ENCODE peak calls at places on chromosome 6, in five cellular contexts. T, Y, F, A and G are unnamed samples.

GRCh38 chr6:134245041-134245440 is 72.9 kb downstream of the SGK1 start:
- DNase-seq in T (peak), Y (peak), F (no peak), A (no peak), G (peak)

GRCh38 chr6:131183427-131184095 is 48.3 kb downstream of the AKAP7 start:
- DNase-seq in T (no peak), Y (no peak), F (no peak), A (no peak), G (no peak)

GRCh38 chr6:11802886-11803595 is 24.4 kb upstream of the ADTRP start:
- DNase-seq in T (no peak), Y (no peak), F (no peak), A (no peak), G (no peak)

GRCh38 chr6:72636215-72636614 is 14.4 kb downstream of the KCNQ5 start:
- DNase-seq in T (no peak), Y (no peak), F (no peak), A (no peak), G (no peak)

GRCh38 chr6:40509163-40509562 is 78.0 kb downstream of the LRFN2 start:
- DNase-seq in T (no peak), Y (no peak), F (no peak), A (no peak), G (no peak)

GRCh38 chr6:130500693-130501092 is 134.9 kb downstream of the TMEM200A start:
- DNase-seq in T (peak), Y (peak), F (no peak), A (no peak), G (peak)

GRCh38 chr6:89566930-89567634 is 71.5 kb downstream of the LYRM2 start:
- DNase-seq in T (no peak), Y (no peak), F (no peak), A (no peak), G (no peak)

GRCh38 chr6:113719056-113719455 is 138.1 kb upstream of the MARCKS start:
- DNase-seq in T (no peak), Y (peak), F (no peak), A (no peak), G (no peak)

GRCh38 chr6:22583927-22584326 is 14.6 kb downstream of the HDGFL1 start:
- DNase-seq in T (no peak), Y (no peak), F (no peak), A (no peak), G (no peak)

GRCh38 chr6:108302371-108302770 is 7.5 kb downstream of the AFG1L start:
- DNase-seq in T (no peak), Y (no peak), F (no peak), A (no peak), G (no peak)

GRCh38 chr6:142014515-142014914 is 118.2 kb upstream of the GJE1 start:
- DNase-seq in T (peak), Y (peak), F (no peak), A (no peak), G (peak)

GRCh38 chr6:3820563-3820962 is 28.6 kb upstream of the FAM50B start:
- DNase-seq in T (no peak), Y (no peak), F (peak), A (no peak), G (no peak)

GRCh38 chr6:119587537-119587936 is 238.0 kb upstream of the MAN1A1 start:
- DNase-seq in T (no peak), Y (peak), F (no peak), A (no peak), G (no peak)

GRCh38 chr6:137471951-137472350 is 22.2 kb downstream of the OLIG3 start:
- DNase-seq in T (no peak), Y (no peak), F (no peak), A (no peak), G (no peak)

GRCh38 chr6:6599468-6599873 is 11.0 kb downstream of the LY86 start:
- DNase-seq in T (no peak), Y (no peak), F (no peak), A (no peak), G (no peak)

GRCh38 chr6:116616757-116617093 is 446 bp downstream of the RSPH4A start:
- DNase-seq in T (no peak), Y (no peak), F (peak), A (peak), G (no peak)

GRCh38 chr6:3125832-3126231 is 7.3 kb downstream of the BPHL start:
- DNase-seq in T (no peak), Y (no peak), F (no peak), A (no peak), G (no peak)

GRCh38 chr6:21111399-21111725 is 482.2 kb upstream of the SOX4 start:
- DNase-seq in T (no peak), Y (peak), F (no peak), A (no peak), G (no peak)

GRCh38 chr6:114170372-114170771 is 172.5 kb downstream of the HS3ST5 start:
- DNase-seq in T (no peak), Y (no peak), F (no peak), A (no peak), G (no peak)

GRCh38 chr6:136761227-136761922 is 30.9 kb downstream of the MAP3K5 start:
- DNase-seq in T (peak), Y (peak), F (no peak), A (peak), G (no peak)

GRCh38 chr6:20943036-20943627 is 408.9 kb downstream of the CDKAL1 start:
- DNase-seq in T (no peak), Y (no peak), F (no peak), A (no peak), G (no peak)

GRCh38 chr6:77178821-77179220 is 284.5 kb downstream of the HTR1B start:
- DNase-seq in T (peak), Y (peak), F (no peak), A (peak), G (peak)

GRCh38 chr6:29926795-29927427 is 15.4 kb upstream of the HLA-A start:
- DNase-seq in T (peak), Y (peak), F (peak), A (no peak), G (no peak)

GRCh38 chr6:10743514-10743913 is 4.1 kb upstream of the TMEM14B start:
- DNase-seq in T (no peak), Y (no peak), F (no peak), A (no peak), G (no peak)

GRCh38 chr6:43997342-43997677 is 129.9 kb downstream of the MRPL14 start:
- DNase-seq in T (no peak), Y (no peak), F (no peak), A (no peak), G (no peak)

GRCh38 chr6:30071858-30072257 is 3.7 kb downstream of the RNF39 start:
- DNase-seq in T (no peak), Y (no peak), F (no peak), A (no peak), G (no peak)

GRCh38 chr6:109513571-109514071 is 30.6 kb upstream of the ZBTB24 start:
- DNase-seq in T (peak), Y (peak), F (no peak), A (no peak), G (peak)

GRCh38 chr6:40417031-40417430 is 170.1 kb downstream of the LRFN2 start:
- DNase-seq in T (no peak), Y (no peak), F (peak), A (no peak), G (no peak)

GRCh38 chr6:128249429-128249828 is 271.0 kb downstream of the PTPRK start:
- DNase-seq in T (no peak), Y (no peak), F (no peak), A (no peak), G (no peak)

GRCh38 chr6:85344996-85345395 is 104.9 kb upstream of the NT5E start:
- DNase-seq in T (no peak), Y (no peak), F (no peak), A (no peak), G (no peak)

GRCh38 chr6:139376054-139376355 is 1.6 kb upstream of the CITED2 start:
- DNase-seq in T (no peak), Y (no peak), F (no peak), A (no peak), G (no peak)

GRCh38 chr6:6842301-6842700 is 253.8 kb downstream of the LY86 start:
- DNase-seq in T (no peak), Y (no peak), F (no peak), A (no peak), G (no peak)

GRCh38 chr6:147287869-147288271 is 83.7 kb downstream of the STXBP5 start:
- DNase-seq in T (peak), Y (peak), F (no peak), A (no peak), G (no peak)

GRCh38 chr6:168209420-168209819 is 110.2 kb downstream of the DACT2 start:
- DNase-seq in T (no peak), Y (no peak), F (no peak), A (no peak), G (no peak)

GRCh38 chr6:154629127-154629526 is 104.1 kb upstream of the SCAF8 start:
- DNase-seq in T (no peak), Y (no peak), F (no peak), A (no peak), G (no peak)

GRCh38 chr6:145339089-145339488 is 396.2 kb downstream of the EPM2A start:
- DNase-seq in T (no peak), Y (no peak), F (no peak), A (no peak), G (no peak)

DNA sequence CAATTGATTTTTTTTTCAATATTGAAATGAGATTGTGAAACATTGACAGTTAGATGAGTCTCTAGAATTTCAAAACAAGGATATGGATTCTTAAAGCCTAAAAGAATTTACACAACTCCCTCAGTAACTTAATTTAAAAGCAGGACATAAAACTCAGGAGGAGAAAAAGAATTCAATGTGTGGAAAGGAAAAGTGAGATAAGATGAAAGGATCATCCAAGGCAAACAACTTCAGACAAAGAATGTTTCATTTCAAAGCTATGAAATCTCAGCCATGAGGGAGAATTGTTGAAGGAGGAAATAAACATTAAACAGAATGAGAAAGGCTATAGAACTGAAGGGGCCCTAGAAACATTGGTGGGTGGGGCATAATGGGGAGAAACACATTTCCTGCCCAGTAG is 191.7 kb upstream of the NOX3 start:
- DNase-seq in T (peak), Y (no peak), F (no peak), A (no peak), G (no peak)
- H3K4me3 ChIP-seq in T (no peak), Y (no peak), F (no peak), A (no peak), G (no peak)

GRCh38 chr6:153099636-153100035 is 31.4 kb downstream of the RGS17 start:
- DNase-seq in T (no peak), Y (no peak), F (no peak), A (no peak), G (no peak)
- H3K4me3 ChIP-seq in T (no peak), Y (no peak), F (no peak), A (no peak), G (no peak)

GRCh38 chr6:56102216-56102615 is 145.2 kb downstream of the COL21A1 start:
- DNase-seq in T (no peak), Y (peak), F (no peak), A (no peak), G (no peak)

GRCh38 chr6:56096454-56096853 is 150.9 kb downstream of the COL21A1 start:
- DNase-seq in T (no peak), Y (no peak), F (no peak), A (no peak), G (no peak)

GRCh38 chr6:56104591-56104990 is 142.8 kb downstream of the COL21A1 start:
- DNase-seq in T (no peak), Y (no peak), F (no peak), A (no peak), G (no peak)

GRCh38 chr6:56096946-56097345 is 150.4 kb downstream of the COL21A1 start:
- DNase-seq in T (no peak), Y (no peak), F (no peak), A (no peak), G (no peak)

DNA sequence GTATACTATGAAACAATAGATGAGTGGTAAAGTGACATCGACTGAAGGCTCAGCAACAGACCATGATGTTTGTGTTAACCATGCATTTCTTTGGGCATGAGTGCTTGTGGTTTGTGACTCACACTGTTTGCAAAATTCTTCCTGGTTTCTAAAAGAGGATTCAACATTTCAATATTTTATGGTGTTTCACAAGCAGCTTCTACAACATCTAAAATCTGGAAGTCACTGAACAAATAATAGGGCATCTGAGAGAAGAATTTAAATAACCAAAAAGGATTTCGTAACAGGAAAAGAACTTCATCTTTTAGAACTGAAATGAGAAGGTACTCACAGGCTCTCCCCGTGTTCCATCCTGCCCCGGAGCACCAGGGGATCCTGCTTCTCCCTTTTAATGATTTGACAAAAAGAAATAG is 146.2 kb downstream of the COL21A1 start:
- DNase-seq in T (peak), Y (peak), F (no peak), A (no peak), G (peak)
- H3K4me3 ChIP-seq in T (no peak), Y (no peak), F (no peak), A (no peak), G (no peak)

GRCh38 chr6:111211411-111212030 is 124.2 kb downstream of the SLC16A10 start:
- DNase-seq in T (no peak), Y (no peak), F (no peak), A (no peak), G (no peak)

GRCh38 chr6:111210074-111210729 is 122.9 kb downstream of the SLC16A10 start:
- DNase-seq in T (peak), Y (peak), F (no peak), A (peak), G (peak)

GRCh38 chr6:111219785-111220184 is 132.5 kb downstream of the SLC16A10 start:
- DNase-seq in T (no peak), Y (no peak), F (no peak), A (no peak), G (no peak)

GRCh38 chr6:111212625-111213024 is 125.3 kb downstream of the SLC16A10 start:
- DNase-seq in T (no peak), Y (no peak), F (no peak), A (no peak), G (no peak)

DNA sequence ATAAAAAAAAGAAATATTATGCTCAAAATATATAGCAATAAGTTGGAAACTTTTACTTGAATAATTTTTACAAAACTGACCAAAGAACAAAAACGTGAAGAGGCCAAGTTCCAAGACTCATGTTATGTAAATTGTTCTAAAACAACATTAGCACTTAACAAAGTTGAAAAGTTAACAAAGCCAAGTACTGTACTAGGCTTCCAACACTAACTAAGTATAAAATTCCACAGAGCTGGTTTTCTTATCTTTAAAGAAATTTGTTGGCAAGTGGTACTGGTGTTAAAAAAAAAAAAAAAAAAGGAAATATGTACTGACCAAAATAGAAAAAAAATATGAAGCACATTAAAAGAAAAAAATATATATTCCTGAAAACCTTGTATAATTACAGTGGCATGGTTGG is 127.8 kb downstream of the SLC16A10 start:
- DNase-seq in T (peak), Y (no peak), F (no peak), A (no peak), G (no peak)
- H3K4me3 ChIP-seq in T (no peak), Y (no peak), F (no peak), A (no peak), G (no peak)

DNA sequence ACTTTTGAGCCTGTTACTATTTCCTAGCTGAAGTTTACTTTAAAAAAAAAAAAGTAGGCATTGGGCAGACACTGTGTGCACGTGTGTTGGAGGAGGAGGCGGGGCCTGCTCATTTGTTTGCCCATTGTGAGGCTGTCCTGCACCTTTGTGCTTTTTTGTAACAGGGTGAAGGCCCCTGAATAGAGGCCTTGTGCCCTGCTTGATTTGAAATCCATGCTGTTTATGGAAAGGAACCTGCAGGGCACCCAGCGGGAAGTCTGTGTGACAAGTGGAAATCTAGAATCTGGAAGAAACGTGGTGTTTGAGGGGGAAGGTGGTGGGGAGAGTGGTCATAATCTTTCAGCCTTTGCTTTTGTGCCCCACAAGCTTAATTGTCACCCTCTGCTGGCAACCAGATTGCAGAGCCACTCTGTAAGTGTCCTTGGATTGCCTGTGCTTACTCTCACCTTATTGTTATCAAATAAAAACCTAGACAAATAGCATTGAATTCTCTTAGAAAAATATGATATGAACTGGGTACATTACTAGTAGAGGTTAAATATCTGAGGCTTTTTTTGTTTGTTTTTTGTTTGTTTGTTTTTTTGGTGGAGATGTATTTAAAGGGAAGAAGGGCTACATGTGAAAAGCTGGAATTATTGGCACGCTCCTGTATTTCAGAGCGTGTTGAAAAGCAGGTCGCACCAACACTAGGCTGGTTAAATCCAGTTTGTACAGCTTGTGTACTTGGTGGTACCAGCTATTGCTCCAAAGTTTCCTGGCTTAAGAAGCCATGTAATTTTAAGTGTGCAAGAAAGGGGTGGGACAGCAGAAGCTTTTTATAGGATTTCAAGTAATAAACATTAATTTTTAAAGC is 156.2 kb downstream of the ARID1B start:
- DNase-seq in T (no peak), Y (no peak), F (no peak), A (peak), G (no peak)
- H3K4me3 ChIP-seq in T (no peak), Y (no peak), F (no peak), A (no peak), G (no peak)

DNA sequence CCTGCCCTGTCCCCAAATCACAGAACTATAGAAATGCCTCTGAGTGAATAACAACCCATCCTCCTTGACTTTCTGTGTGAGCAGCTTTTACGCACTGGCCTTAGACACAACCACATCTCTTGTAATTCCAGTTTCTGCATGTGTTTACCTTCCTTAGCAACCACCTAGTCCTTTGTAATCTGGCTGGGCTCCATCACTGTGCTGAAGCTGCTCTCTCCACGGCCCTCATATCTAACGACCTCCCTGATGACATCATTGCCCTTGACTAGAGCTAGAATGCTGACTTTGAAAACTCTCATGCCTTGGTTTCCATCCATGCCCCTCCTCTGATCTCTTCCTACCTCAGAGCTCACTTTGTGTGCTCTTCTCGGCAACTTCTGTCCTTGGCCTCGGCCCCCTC is 30.5 kb upstream of the GLP1R start:
- DNase-seq in T (no peak), Y (no peak), F (no peak), A (no peak), G (no peak)
- H3K4me3 ChIP-seq in T (no peak), Y (no peak), F (no peak), A (no peak), G (no peak)